ENCODE peak calls at places on chromosomes 5 and 9, in six cellular contexts. One of them, this sample, is unnamed.

GRCh38 chr5:179840766-179841165 is 17.9 kb downstream of the MRNIP start:
- DNase-seq in CD14-positive monocyte: no peak
- DNase-seq in fibroblast of mammary gland: no peak
- DNase-seq in mesothelial cell of epicardium: no peak
- DNase-seq in cardiac muscle cell: no peak
- DNase-seq in Calu3: no peak
- DNase-seq in this sample: peak

GRCh38 chr9:98019098-98019497 is 36.0 kb downstream of the ANP32B start:
- DNase-seq in CD14-positive monocyte: no peak
- DNase-seq in fibroblast of mammary gland: no peak
- DNase-seq in mesothelial cell of epicardium: no peak
- DNase-seq in Calu3: no peak
- DNase-seq in cardiac muscle cell: no peak
- DNase-seq in this sample: no peak

GRCh38 chr9:19102181-19102630 is 498 bp downstream of the HAUS6 start:
- DNase-seq in fibroblast of mammary gland: no peak
- DNase-seq in CD14-positive monocyte: no peak
- DNase-seq in cardiac muscle cell: peak
- DNase-seq in Calu3: peak
- DNase-seq in mesothelial cell of epicardium: no peak
- DNase-seq in this sample: no peak

GRCh38 chr5:137073192-137073591 is 425.9 kb downstream of the SPOCK1 start:
- DNase-seq in fibroblast of mammary gland: peak
- DNase-seq in Calu3: no peak
- DNase-seq in CD14-positive monocyte: no peak
- DNase-seq in cardiac muscle cell: no peak
- DNase-seq in mesothelial cell of epicardium: no peak
- DNase-seq in this sample: no peak

GRCh38 chr9:2732492-2732891 is 15.2 kb downstream of the KCNV2 start:
- DNase-seq in Calu3: no peak
- DNase-seq in mesothelial cell of epicardium: no peak
- DNase-seq in fibroblast of mammary gland: no peak
- DNase-seq in cardiac muscle cell: no peak
- DNase-seq in CD14-positive monocyte: no peak
- DNase-seq in this sample: no peak

GRCh38 chr5:134503088-134503936 is 22.2 kb upstream of the JADE2 start:
- DNase-seq in Calu3: peak
- DNase-seq in cardiac muscle cell: no peak
- DNase-seq in mesothelial cell of epicardium: no peak
- DNase-seq in fibroblast of mammary gland: peak
- DNase-seq in CD14-positive monocyte: peak
- DNase-seq in this sample: peak

GRCh38 chr9:110255064-110255416 is 1.3 kb downstream of the TXN start:
- DNase-seq in fibroblast of mammary gland: no peak
- DNase-seq in mesothelial cell of epicardium: no peak
- DNase-seq in Calu3: no peak
- DNase-seq in cardiac muscle cell: peak
- DNase-seq in CD14-positive monocyte: no peak
- DNase-seq in this sample: no peak

GRCh38 chr5:145236127-145236526 is 599.0 kb downstream of the PRELID2 start:
- DNase-seq in fibroblast of mammary gland: peak
- DNase-seq in mesothelial cell of epicardium: no peak
- DNase-seq in Calu3: no peak
- DNase-seq in CD14-positive monocyte: no peak
- DNase-seq in cardiac muscle cell: no peak
- DNase-seq in this sample: no peak

GRCh38 chr5:135246923-135247795 is 151.9 kb downstream of the MACROH2A1 start:
- DNase-seq in fibroblast of mammary gland: peak
- DNase-seq in CD14-positive monocyte: no peak
- DNase-seq in Calu3: peak
- DNase-seq in cardiac muscle cell: no peak
- DNase-seq in mesothelial cell of epicardium: no peak
- DNase-seq in this sample: peak

GRCh38 chr5:162683280-162683679 is 615.7 kb downstream of the GABRG2 start:
- DNase-seq in fibroblast of mammary gland: no peak
- DNase-seq in CD14-positive monocyte: no peak
- DNase-seq in Calu3: no peak
- DNase-seq in mesothelial cell of epicardium: no peak
- DNase-seq in cardiac muscle cell: no peak
- DNase-seq in this sample: no peak

GRCh38 chr5:151155149-151155776 is 2.3 kb downstream of the ANXA6 start:
- DNase-seq in mesothelial cell of epicardium: no peak
- DNase-seq in CD14-positive monocyte: no peak
- DNase-seq in cardiac muscle cell: no peak
- DNase-seq in fibroblast of mammary gland: peak
- DNase-seq in Calu3: no peak
- DNase-seq in this sample: no peak

GRCh38 chr5:97162045-97162444 is 19.6 kb upstream of the LIX1 start:
- DNase-seq in Calu3: peak
- DNase-seq in fibroblast of mammary gland: peak
- DNase-seq in CD14-positive monocyte: no peak
- DNase-seq in cardiac muscle cell: peak
- DNase-seq in mesothelial cell of epicardium: no peak
- DNase-seq in this sample: no peak

GRCh38 chr5:77204967-77205366 is 5.5 kb upstream of the PDE8B start:
- DNase-seq in mesothelial cell of epicardium: no peak
- DNase-seq in CD14-positive monocyte: no peak
- DNase-seq in Calu3: no peak
- DNase-seq in cardiac muscle cell: no peak
- DNase-seq in fibroblast of mammary gland: no peak
- DNase-seq in this sample: no peak

GRCh38 chr5:15014809-15015208 is 143.2 kb upstream of the ANKH start:
- DNase-seq in CD14-positive monocyte: no peak
- DNase-seq in cardiac muscle cell: no peak
- DNase-seq in fibroblast of mammary gland: no peak
- DNase-seq in mesothelial cell of epicardium: no peak
- DNase-seq in Calu3: no peak
- DNase-seq in this sample: no peak

GRCh38 chr9:123933401-123933800 is 3.5 kb upstream of the DENND1A start:
- DNase-seq in cardiac muscle cell: no peak
- DNase-seq in fibroblast of mammary gland: peak
- DNase-seq in CD14-positive monocyte: no peak
- DNase-seq in Calu3: peak
- DNase-seq in mesothelial cell of epicardium: no peak
- DNase-seq in this sample: no peak

GRCh38 chr9:107172160-107172978 is 110.7 kb upstream of the RAD23B start:
- DNase-seq in mesothelial cell of epicardium: peak
- DNase-seq in Calu3: peak
- DNase-seq in fibroblast of mammary gland: peak
- DNase-seq in cardiac muscle cell: peak
- DNase-seq in CD14-positive monocyte: no peak
- DNase-seq in this sample: no peak

GRCh38 chr9:81083062-81083461 is 606.3 kb downstream of the TLE1 start:
- DNase-seq in CD14-positive monocyte: no peak
- DNase-seq in fibroblast of mammary gland: peak
- DNase-seq in Calu3: no peak
- DNase-seq in cardiac muscle cell: peak
- DNase-seq in mesothelial cell of epicardium: no peak
- DNase-seq in this sample: no peak

GRCh38 chr5:135179308-135179980 is 145.4 kb upstream of the PITX1 start:
- DNase-seq in CD14-positive monocyte: no peak
- DNase-seq in cardiac muscle cell: no peak
- DNase-seq in fibroblast of mammary gland: no peak
- DNase-seq in Calu3: no peak
- DNase-seq in mesothelial cell of epicardium: no peak
- DNase-seq in this sample: no peak

GRCh38 chr5:54298947-54299346 is 11.4 kb downstream of the ARL15 start:
- DNase-seq in Calu3: no peak
- DNase-seq in fibroblast of mammary gland: no peak
- DNase-seq in cardiac muscle cell: no peak
- DNase-seq in mesothelial cell of epicardium: no peak
- DNase-seq in CD14-positive monocyte: no peak
- DNase-seq in this sample: no peak

GRCh38 chr9:103991698-103992097 is 102.4 kb upstream of the SMC2 start:
- DNase-seq in mesothelial cell of epicardium: no peak
- DNase-seq in Calu3: no peak
- DNase-seq in cardiac muscle cell: no peak
- DNase-seq in fibroblast of mammary gland: peak
- DNase-seq in CD14-positive monocyte: no peak
- DNase-seq in this sample: no peak

GRCh38 chr5:16229357-16229940 is 49.9 kb upstream of the MARCHF11 start:
- DNase-seq in cardiac muscle cell: no peak
- DNase-seq in mesothelial cell of epicardium: no peak
- DNase-seq in fibroblast of mammary gland: no peak
- DNase-seq in CD14-positive monocyte: no peak
- DNase-seq in Calu3: no peak
- DNase-seq in this sample: no peak

GRCh38 chr5:136677219-136677618 is 311.9 kb upstream of the TRPC7 start:
- DNase-seq in CD14-positive monocyte: no peak
- DNase-seq in Calu3: no peak
- DNase-seq in mesothelial cell of epicardium: no peak
- DNase-seq in cardiac muscle cell: no peak
- DNase-seq in fibroblast of mammary gland: no peak
- DNase-seq in this sample: no peak

GRCh38 chr5:43044181-43044914 is 4.2 kb upstream of the ANXA2R start:
- DNase-seq in cardiac muscle cell: peak
- DNase-seq in CD14-positive monocyte: no peak
- DNase-seq in Calu3: peak
- DNase-seq in mesothelial cell of epicardium: no peak
- DNase-seq in fibroblast of mammary gland: peak
- DNase-seq in this sample: no peak

DNA sequence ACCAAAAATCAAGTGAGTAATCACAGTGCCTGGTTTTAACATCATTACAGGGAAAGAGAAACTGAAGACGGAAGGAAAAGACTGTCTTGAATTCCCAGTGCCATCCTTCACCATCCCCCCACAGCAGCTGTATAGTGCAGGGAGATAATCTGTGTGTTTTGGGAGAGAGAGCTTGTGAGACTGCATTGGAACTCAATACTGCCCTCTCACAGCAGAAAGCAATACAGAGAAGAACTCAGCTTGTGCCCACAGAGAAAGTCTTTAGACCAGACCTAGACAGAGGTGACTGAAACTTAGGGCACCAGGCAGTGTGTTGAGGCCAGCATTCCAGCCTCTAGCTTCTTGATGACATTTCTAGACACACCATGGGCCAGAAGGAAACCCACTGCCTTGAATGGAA is 754.7 kb upstream of the CDH6 start:
- DNase-seq in CD14-positive monocyte: no peak
- DNase-seq in fibroblast of mammary gland: no peak
- DNase-seq in mesothelial cell of epicardium: no peak
- DNase-seq in cardiac muscle cell: no peak
- DNase-seq in Calu3: no peak
- DNase-seq in this sample: no peak
- TF ChIP-seq CTCF in CD14-positive monocyte: no peak
- TF ChIP-seq CTCF in fibroblast of mammary gland: no peak
- TF ChIP-seq CTCF in mesothelial cell of epicardium: no peak
- TF ChIP-seq CTCF in cardiac muscle cell: no peak
- TF ChIP-seq CTCF in Calu3: no peak
- TF ChIP-seq CTCF in this sample: no peak

DNA sequence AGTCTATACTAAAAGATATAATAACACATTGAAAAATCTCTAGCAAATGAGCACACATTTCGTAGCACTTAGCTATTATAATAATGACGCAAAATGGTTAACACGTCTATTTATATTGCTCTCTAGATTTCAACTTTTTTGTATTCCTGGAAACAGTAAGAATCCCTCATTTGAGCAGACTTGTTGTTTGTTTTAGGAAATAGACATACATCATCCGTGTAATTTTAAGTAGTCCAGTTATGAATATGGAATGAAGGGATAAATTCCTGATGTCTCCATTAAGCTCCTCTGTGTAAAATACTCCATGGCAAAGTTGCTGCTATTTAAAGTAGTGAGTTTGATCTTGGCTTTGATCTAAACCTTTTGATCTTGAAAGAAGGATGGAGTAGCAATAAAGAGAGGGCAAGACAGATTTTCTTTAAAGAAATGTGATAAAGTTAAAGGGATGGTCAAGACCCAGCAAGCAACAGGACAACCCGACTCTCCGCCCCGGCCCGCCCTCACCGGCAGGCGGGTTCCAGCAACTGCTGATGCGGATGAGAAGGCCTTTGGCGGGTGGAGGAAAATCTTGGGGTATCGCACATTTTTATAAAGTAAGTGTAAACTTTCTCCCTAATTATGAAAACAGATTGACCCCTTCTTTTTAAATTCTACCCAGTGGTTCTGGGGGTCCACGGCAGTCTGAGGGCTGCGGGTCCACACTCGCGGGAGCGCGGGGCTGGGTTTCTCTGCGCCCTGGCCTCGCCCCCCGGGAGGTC is 277.4 kb downstream of the AOPEP start:
- DNase-seq in mesothelial cell of epicardium: no peak
- DNase-seq in fibroblast of mammary gland: peak
- DNase-seq in cardiac muscle cell: peak
- DNase-seq in Calu3: peak
- DNase-seq in CD14-positive monocyte: no peak
- DNase-seq in this sample: no peak
- TF ChIP-seq CTCF in mesothelial cell of epicardium: no peak
- TF ChIP-seq CTCF in fibroblast of mammary gland: peak
- TF ChIP-seq CTCF in cardiac muscle cell: peak
- TF ChIP-seq CTCF in Calu3: no peak
- TF ChIP-seq CTCF in CD14-positive monocyte: no peak
- TF ChIP-seq CTCF in this sample: peak

GRCh38 chr5:123960526-123960925 is 448.5 kb downstream of the CSNK1G3 start:
- DNase-seq in CD14-positive monocyte: no peak
- DNase-seq in mesothelial cell of epicardium: no peak
- DNase-seq in Calu3: no peak
- DNase-seq in fibroblast of mammary gland: no peak
- DNase-seq in cardiac muscle cell: no peak
- DNase-seq in this sample: no peak
- TF ChIP-seq CTCF in CD14-positive monocyte: no peak
- TF ChIP-seq CTCF in mesothelial cell of epicardium: no peak
- TF ChIP-seq CTCF in Calu3: no peak
- TF ChIP-seq CTCF in fibroblast of mammary gland: no peak
- TF ChIP-seq CTCF in cardiac muscle cell: no peak
- TF ChIP-seq CTCF in this sample: no peak

GRCh38 chr9:38707885-38708640 is 11.9 kb downstream of the FAM240B start:
- DNase-seq in CD14-positive monocyte: no peak
- DNase-seq in cardiac muscle cell: no peak
- DNase-seq in Calu3: no peak
- DNase-seq in fibroblast of mammary gland: no peak
- DNase-seq in mesothelial cell of epicardium: no peak
- DNase-seq in this sample: no peak
- TF ChIP-seq CTCF in CD14-positive monocyte: no peak
- TF ChIP-seq CTCF in cardiac muscle cell: peak
- TF ChIP-seq CTCF in Calu3: no peak
- TF ChIP-seq CTCF in fibroblast of mammary gland: no peak
- TF ChIP-seq CTCF in mesothelial cell of epicardium: peak
- TF ChIP-seq CTCF in this sample: peak

GRCh38 chr9:130463763-130464745 is 19.3 kb downstream of the ASS1 start:
- DNase-seq in CD14-positive monocyte: no peak
- DNase-seq in mesothelial cell of epicardium: no peak
- DNase-seq in cardiac muscle cell: no peak
- DNase-seq in fibroblast of mammary gland: no peak
- DNase-seq in Calu3: no peak
- DNase-seq in this sample: no peak
- TF ChIP-seq CTCF in CD14-positive monocyte: no peak
- TF ChIP-seq CTCF in mesothelial cell of epicardium: no peak
- TF ChIP-seq CTCF in cardiac muscle cell: no peak
- TF ChIP-seq CTCF in fibroblast of mammary gland: no peak
- TF ChIP-seq CTCF in Calu3: no peak
- TF ChIP-seq CTCF in this sample: no peak

This sample was measured in chondrocyte.